ENCODE peak calls at places on chromosomes 4 and X, in four cellular contexts. U is cardiac muscle cell, F is OCI-LY7, Z is K562. E is an unnamed sample.

GRCh38 chrX:96685205-96686099 is 810 bp downstream of the DIAPH2 start:
- DNase-seq in U (peak), F (peak), Z (no peak), E (peak)

GRCh38 chr4:10762541-10762940 is 78.0 kb upstream of the CLNK start:
- DNase-seq in U (peak), F (no peak), Z (no peak), E (no peak)

GRCh38 chr4:115770046-115770543 is 656.7 kb upstream of the NDST4 start:
- DNase-seq in U (no peak), F (no peak), Z (no peak), E (no peak)

GRCh38 chr4:25563071-25563564 is 92.5 kb upstream of the SLC34A2 start:
- DNase-seq in U (no peak), F (no peak), Z (no peak), E (peak)

GRCh38 chr4:187550256-187550950 is 445.2 kb upstream of the ZFP42 start:
- DNase-seq in U (no peak), F (no peak), Z (no peak), E (no peak)

GRCh38 chr4:2799444-2799911 is 6.6 kb downstream of the SH3BP2 start:
- DNase-seq in U (no peak), F (no peak), Z (no peak), E (no peak)

GRCh38 chrX:113287761-113288160 is 447.1 kb upstream of the AMOT start:
- DNase-seq in U (no peak), F (no peak), Z (no peak), E (no peak)

GRCh38 chrX:33138677-33139249 is 72.6 kb downstream of the DMD start:
- DNase-seq in U (no peak), F (no peak), Z (no peak), E (no peak)

GRCh38 chrX:142978130-142978684 is 47.5 kb upstream of the SPANXN4 start:
- DNase-seq in U (no peak), F (no peak), Z (no peak), E (no peak)

GRCh38 chrX:17613979-17614572 is 123.2 kb upstream of the SCML1 start:
- DNase-seq in U (peak), F (no peak), Z (no peak), E (no peak)

E was measured in HuH-7.